ENCODE peak calls at places on chromosomes 4 and X, in four cellular contexts. D is sigmoid colon, A is right lobe of liver, H is body of pancreas. W is an unnamed sample.
A peak's percentile ranks its signal among the peaks of the same experiment; 100 is the strongest.

GRCh38 chr4:16764622-16765021 is 133.8 kb downstream of the LDB2 start:
- DNase-seq in D (no peak), A (no peak), H (no peak), W (no peak)

GRCh38 chr4:1830234-1830633 is 25.7 kb downstream of the LETM1 start:
- DNase-seq in D (no peak), A (no peak), H (no peak), W (no peak)

GRCh38 chr4:80385397-80386280 is 50.1 kb downstream of the CFAP299 start:
- DNase-seq in D (no peak), A (no peak), H (no peak), W (no peak)

GRCh38 chr4:119543794-119544193 is 84.8 kb downstream of the PDE5A start:
- DNase-seq in D (no peak), A (no peak), H (no peak), W (no peak)

GRCh38 chr4:109148577-109149075 is 153.8 kb downstream of the COL25A1 start:
- DNase-seq in D (no peak), A (no peak), H (no peak), W (no peak)

GRCh38 chr4:36024901-36025610 is 219.3 kb downstream of the ARAP2 start:
- DNase-seq in D (no peak), A (no peak), H (no peak), W (no peak)

GRCh38 chr4:184440593-184441358 is 33.6 kb downstream of the IRF2 start:
- DNase-seq in D (no peak), A (no peak), H (no peak), W (no peak)

GRCh38 chrX:148298737-148299136 is 201.7 kb upstream of the AFF2 start:
- DNase-seq in D (no peak), A (no peak), H (no peak), W (no peak)

GRCh38 chr4:40199179-40199670 is 2.4 kb downstream of the RHOH start:
- DNase-seq in D (no peak), A (no peak), H (no peak), W (no peak)

DNA sequence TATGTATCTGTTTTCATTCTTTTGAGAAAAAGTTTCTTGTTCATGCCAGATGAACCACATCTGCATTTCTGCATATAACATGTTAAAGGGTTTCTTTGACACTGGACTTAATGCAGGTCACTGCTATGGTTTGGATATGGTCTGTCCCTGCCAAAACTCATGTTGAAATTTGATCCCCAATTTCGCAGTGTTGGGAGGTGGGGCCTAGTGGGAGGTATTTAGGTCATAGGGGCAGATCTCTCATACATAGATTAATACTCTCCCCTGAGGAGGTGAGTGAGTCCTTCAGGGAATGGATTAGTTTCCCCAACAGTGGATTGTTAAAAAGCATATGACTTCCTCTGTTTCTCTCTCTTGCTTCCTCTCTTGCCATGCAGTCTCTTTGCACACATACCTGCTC is 45.9 kb upstream of the TMEM33 start:
- DNase-seq in D (no peak), A (no peak), H (no peak), W (no peak)
- H3K27me3 ChIP-seq in D (peaks cover 18% of the 10 kb centered on the region), A (no peaks in the 10 kb centered on the region), H (no peaks in the 10 kb centered on the region), W (no peaks in the 10 kb centered on the region)

GRCh38 chr4:13968723-13969122 is 341.2 kb upstream of the BOD1L1 start:
- DNase-seq in D (no peak), A (no peak), H (no peak), W (no peak)
- TF ChIP-seq CTCF in D (no peak), A (no peak), H (no peak), W (no peak)

GRCh38 chrX:83511208-83511607 is 3.1 kb downstream of the POU3F4 start:
- DNase-seq in D (no peak), A (no peak), H (no peak), W (no peak)

GRCh38 chrX:83508526-83509245 is 596 bp downstream of the POU3F4 start:
- DNase-seq in D (no peak), A (no peak), H (no peak), W (no peak)

GRCh38 chrX:83510466-83511181 is 2.5 kb downstream of the POU3F4 start:
- DNase-seq in D (no peak), A (no peak), H (no peak), W (no peak)

GRCh38 chrX:83509246-83509801 is 1.2 kb downstream of the POU3F4 start:
- DNase-seq in D (no peak), A (no peak), H (no peak), W (no peak)

GRCh38 chrX:83508006-83508405 is at the start of gene POU3F4:
- DNase-seq in D (peak; percentile 76), A (no peak), H (peak; percentile 23), W (no peak)
- H3K27me3 ChIP-seq in D (peaks cover 51% of the 10 kb centered on the region), A (peaks cover 30% of the 10 kb centered on the region), H (peaks cover 4% of the 10 kb centered on the region), W (no peaks in the 10 kb centered on the region)

DNA sequence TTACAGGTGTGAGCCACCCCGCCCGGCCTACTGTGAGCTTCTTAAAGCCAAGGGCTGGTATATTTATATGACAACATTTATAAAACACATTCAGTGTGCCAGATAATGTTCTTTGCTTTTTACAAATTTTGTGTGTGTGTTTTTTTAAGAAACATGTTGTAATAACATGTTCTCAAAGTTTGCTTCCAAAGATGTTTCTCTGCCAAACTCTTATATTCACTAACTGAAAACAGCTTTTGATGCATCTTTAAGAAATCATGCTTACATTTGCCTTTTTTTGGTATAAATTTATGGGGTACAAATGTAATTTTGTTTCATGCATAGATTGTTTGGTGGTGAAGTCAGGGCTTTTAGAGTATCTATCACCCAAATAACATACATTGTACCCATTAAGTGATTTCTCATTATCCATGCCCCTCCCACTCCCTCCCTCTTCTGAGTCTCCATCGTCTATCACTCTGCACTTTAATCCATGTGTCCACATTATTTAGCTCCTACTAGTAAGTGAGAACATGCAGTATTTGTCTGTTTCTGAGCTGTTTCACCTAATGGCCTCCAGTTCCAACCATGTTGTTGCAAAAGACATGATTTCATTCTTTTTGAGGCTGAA is 30.8 kb downstream of the SPINK2 start:
- DNase-seq in D (no peak), A (no peak), H (no peak), W (no peak)
- TF ChIP-seq CTCF in D (no peak), A (no peak), H (no peak), W (no peak)